ENCODE peak calls at places on chromosome 10, in ten cellular contexts. C is cardiac fibroblast; L is activated CD4-positive, alpha-beta T cell treated with anti-CD3 and anti-CD28 coated beads for 4 hours; P is WTC11; B is CD4-positive, CD25-positive, alpha-beta regulatory T cell; Y is GF-D8; D is stimulated activated CD4-positive, alpha-beta T cell treated with anti-CD3 and anti-CD28 coated beads, Interleukin-1b, Interleukin-23, amount 100 ng/mL, for 1 hour; N is GOT3; O is GM12865; J is substantia nigra. A is an unnamed sample.
A peak's percentile ranks its signal among the peaks of the same experiment; 100 is the strongest.

GRCh38 chr10:58791137-58791536 is 278.5 kb downstream of the BICC1 start:
- DNase-seq in L (no peak), P (no peak), C (peak; percentile 64), B (no peak), D (no peak), Y (no peak), N (no peak), J (no peak), O (no peak), A (no peak)

GRCh38 chr10:93749218-93749799 is 8.4 kb upstream of the LGI1 start:
- DNase-seq in L (no peak), J (no peak), B (no peak), C (no peak), Y (no peak), P (peak; percentile 30), N (no peak), D (no peak), O (no peak), A (no peak)

GRCh38 chr10:63456437-63457210 is 9.2 kb downstream of the JMJD1C start:
- DNase-seq in D (no peak), Y (no peak), P (no peak), J (no peak), O (no peak), N (no peak), L (no peak), C (peak; percentile 75), B (no peak), A (no peak)

GRCh38 chr10:113382691-113383090 is 170.2 kb upstream of the HABP2 start:
- DNase-seq in Y (no peak), D (no peak), C (no peak), B (no peak), L (no peak), N (no peak), O (no peak), J (no peak), P (no peak), A (no peak)

GRCh38 chr10:83212632-83213349 is 926.5 kb upstream of the GHITM start:
- DNase-seq in C (peak; percentile 9), Y (no peak), L (no peak), J (no peak), P (no peak), O (no peak), B (no peak), D (no peak), N (no peak), A (no peak)

GRCh38 chr10:3699896-3700295 is 85.1 kb downstream of the KLF6 start:
- DNase-seq in L (no peak), D (no peak), Y (no peak), C (no peak), J (no peak), B (no peak), N (no peak), P (no peak), O (no peak), A (no peak)

GRCh38 chr10:114709966-114710365 is 51.9 kb upstream of the ABLIM1 start:
- DNase-seq in J (no peak), B (no peak), C (peak; percentile 58), D (no peak), N (no peak), L (no peak), Y (no peak), O (no peak), P (no peak), A (no peak)

GRCh38 chr10:71600856-71601255 is 118.7 kb downstream of the C10orf105 start:
- DNase-seq in Y (no peak), C (peak; percentile 85), B (no peak), N (no peak), O (no peak), P (no peak), J (no peak), L (no peak), D (no peak), A (no peak)

GRCh38 chr10:127405221-127405620 is 143.9 kb upstream of the NPS start:
- DNase-seq in B (no peak), P (no peak), O (no peak), J (no peak), C (peak; percentile 55), D (no peak), N (no peak), L (no peak), Y (no peak), A (no peak)

GRCh38 chr10:127962205-127962604 is 55.3 kb downstream of the PTPRE start:
- DNase-seq in O (no peak), Y (no peak), D (no peak), L (no peak), N (no peak), J (no peak), B (no peak), C (no peak), P (no peak), A (no peak)